ENCODE peak calls at places on chromosomes 7 and 10, in five cellular contexts. E is fibroblast of lung; C is CD8-positive, alpha-beta T cell; V is IMR-90; B is A673. N is an unnamed sample. For H3K4me1 and H3K27me3, the result is how much of the 10 kb centered on the place peaks cover.

GRCh38 chr7:152544971-152545619 is 109.3 kb upstream of the KMT2C start:
- DNase-seq in E (no peak), C (no peak), V (no peak), B (no peak), N (no peak)

GRCh38 chr10:14450041-14450491 is 119.3 kb upstream of the FRMD4A start:
- DNase-seq in E (peak), C (no peak), V (peak), B (no peak), N (no peak)

GRCh38 chr10:108037061-108037460 is 872.6 kb upstream of the SORCS1 start:
- DNase-seq in E (no peak), C (no peak), V (no peak), B (no peak), N (no peak)

GRCh38 chr10:43193496-43194080 is 55.3 kb downstream of the CSGALNACT2 start:
- DNase-seq in E (no peak), C (no peak), V (no peak), B (no peak), N (no peak)

GRCh38 chr7:46150721-46151120 is 229.6 kb upstream of the IGFBP3 start:
- DNase-seq in E (peak), C (no peak), V (no peak), B (no peak), N (no peak)

GRCh38 chr7:55129409-55130078 is 110.7 kb downstream of the EGFR start:
- DNase-seq in E (peak), C (no peak), V (peak), B (no peak), N (peak)

GRCh38 chr7:155785536-155785935 is 26.7 kb downstream of the SHH start:
- DNase-seq in E (peak), C (no peak), V (peak), B (no peak), N (peak)

GRCh38 chr10:69335613-69336012 is 57.3 kb downstream of the HK1 start:
- DNase-seq in E (no peak), C (no peak), V (no peak), B (no peak), N (no peak)

GRCh38 chr10:5810235-5810634 is 3.0 kb downstream of the GDI2 start:
- DNase-seq in E (no peak), C (no peak), V (no peak), B (no peak), N (no peak)

GRCh38 chr7:137915266-137915665 is 68.5 kb upstream of the DGKI start:
- DNase-seq in E (no peak), C (no peak), V (no peak), B (no peak), N (no peak)

GRCh38 chr10:122021421-122021820 is 32.5 kb downstream of the TACC2 start:
- DNase-seq in E (no peak), C (no peak), V (peak), B (no peak), N (peak)

GRCh38 chr10:88794731-88795130 is 7.8 kb upstream of the LIPM start:
- DNase-seq in E (no peak), C (no peak), V (no peak), B (no peak), N (no peak)

GRCh38 chr10:44008270-44008916 is 359.7 kb upstream of the ZNF32 start:
- DNase-seq in E (peak), C (no peak), V (peak), B (no peak), N (peak)

GRCh38 chr10:93386496-93387369 is 95.4 kb downstream of the MYOF start:
- DNase-seq in E (no peak), C (no peak), V (no peak), B (no peak), N (no peak)

GRCh38 chr7:116441534-116441933 is 58.0 kb upstream of the CAV2 start:
- DNase-seq in E (no peak), C (no peak), V (peak), B (peak), N (no peak)

GRCh38 chr10:17227367-17228080 is 517 bp upstream of the VIM start:
- DNase-seq in E (no peak), C (peak), V (peak), B (peak), N (no peak)

GRCh38 chr10:109919224-109919623 is 4.1 kb downstream of the XPNPEP1 start:
- DNase-seq in E (no peak), C (no peak), V (no peak), B (no peak), N (peak)

GRCh38 chr7:31053986-31054385 is 1.9 kb downstream of the ADCYAP1R1 start:
- DNase-seq in E (no peak), C (no peak), V (no peak), B (no peak), N (no peak)

GRCh38 chr7:151599401-151600227 is 79.9 kb upstream of the RHEB start:
- DNase-seq in E (peak), C (no peak), V (peak), B (no peak), N (peak)

GRCh38 chr7:68980011-68980410 is 618.3 kb upstream of the AUTS2 start:
- DNase-seq in E (peak), C (no peak), V (no peak), B (peak), N (no peak)

GRCh38 chr7:131488361-131488760 is 68.1 kb downstream of the PODXL start:
- DNase-seq in E (no peak), C (no peak), V (no peak), B (peak), N (peak)

GRCh38 chr7:112143151-112143550 is 63.0 kb downstream of the DOCK4 start:
- DNase-seq in E (peak), C (no peak), V (peak), B (no peak), N (no peak)

GRCh38 chr10:66717221-66717981 is 208.4 kb upstream of the LRRTM3 start:
- DNase-seq in E (no peak), C (no peak), V (no peak), B (no peak), N (no peak)

GRCh38 chr10:46787321-46787615 is 124.0 kb upstream of the PTPN20 start:
- DNase-seq in E (peak), C (peak), V (peak), B (peak), N (peak)

GRCh38 chr7:81478664-81479063 is 291.2 kb downstream of the HGF start:
- DNase-seq in E (no peak), C (no peak), V (peak), B (no peak), N (peak)

GRCh38 chr7:131057015-131057518 is 270.6 kb upstream of the MKLN1 start:
- DNase-seq in E (peak), C (no peak), V (peak), B (no peak), N (no peak)

GRCh38 chr10:9635691-9636090 is 1382.0 kb upstream of the CELF2 start:
- DNase-seq in E (peak), C (no peak), V (peak), B (no peak), N (no peak)

GRCh38 chr7:116500071-116500853 is 724 bp downstream of the CAV2 start:
- DNase-seq in E (peak), C (peak), V (peak), B (peak), N (peak)

GRCh38 chr10:79146611-79147130 is 77.9 kb downstream of the ZMIZ1 start:
- DNase-seq in E (no peak), C (no peak), V (peak), B (no peak), N (no peak)

GRCh38 chr7:155069992-155070827 is at the start of gene HTR5A:
- DNase-seq in E (peak), C (peak), V (peak), B (peak), N (peak)

GRCh38 chr7:13984831-13985685 is 4.4 kb downstream of the ETV1 start:
- DNase-seq in E (no peak), C (no peak), V (no peak), B (no peak), N (no peak)

GRCh38 chr7:116395125-116395791 is 104.3 kb upstream of the CAV2 start:
- DNase-seq in E (peak), C (no peak), V (peak), B (peak), N (peak)

GRCh38 chr10:119199231-119199992 is 8.0 kb upstream of the GRK5 start:
- DNase-seq in E (peak), C (peak), V (peak), B (peak), N (peak)

GRCh38 chr7:47943676-47944474 is 4.4 kb downstream of the PKD1L1 start:
- DNase-seq in E (no peak), C (no peak), V (no peak), B (no peak), N (no peak)

DNA sequence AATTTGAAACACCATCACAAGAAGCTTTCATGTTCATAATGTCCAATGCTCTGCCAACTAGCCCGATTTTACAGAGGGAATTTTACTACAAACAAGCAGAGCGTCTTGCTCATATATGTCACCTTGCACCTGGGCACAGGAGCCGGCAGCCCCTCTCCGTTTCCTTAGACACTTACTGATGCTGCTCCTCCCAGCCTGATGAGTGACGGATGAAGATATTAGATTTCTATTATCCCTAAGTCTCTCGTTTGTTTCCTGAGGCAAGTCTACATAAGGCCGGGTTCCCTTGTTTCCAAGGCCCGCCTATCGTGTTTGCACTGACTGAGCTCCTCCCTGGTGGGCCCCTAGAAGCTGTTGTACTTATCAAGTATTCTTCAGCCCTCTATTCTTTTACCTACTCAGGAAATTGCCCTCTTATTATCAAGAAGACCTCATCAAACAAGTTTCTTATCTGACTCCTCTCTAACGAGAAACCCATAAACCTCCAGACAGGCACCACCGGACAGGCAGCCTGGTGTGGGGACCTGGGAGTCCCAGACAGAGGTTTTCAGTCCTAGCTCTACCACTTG is 18.5 kb downstream of the SH3PXD2A start:
- DNase-seq in E (no peak), C (no peak), V (no peak), B (no peak), N (no peak)
- H3K4me1 ChIP-seq in E (under half), C (under half), V (under half), B (half or more), N (under half)

GRCh38 chr7:142332421-142332820 is 74.6 kb upstream of the PRSS58 start:
- DNase-seq in E (no peak), C (no peak), V (no peak), B (no peak), N (no peak)

GRCh38 chr7:142334806-142335205 is 76.9 kb upstream of the PRSS58 start:
- DNase-seq in E (no peak), C (no peak), V (no peak), B (no peak), N (no peak)

GRCh38 chr7:142334236-142334635 is 76.4 kb upstream of the PRSS58 start:
- DNase-seq in E (no peak), C (no peak), V (no peak), B (no peak), N (no peak)

GRCh38 chr7:142338633-142339501 is 81.0 kb upstream of the PRSS58 start:
- DNase-seq in E (no peak), C (no peak), V (peak), B (peak), N (peak)

GRCh38 chr7:142337406-142338001 is 79.6 kb upstream of the PRSS58 start:
- DNase-seq in E (no peak), C (no peak), V (no peak), B (no peak), N (no peak)
- H3K27me3 ChIP-seq in E (under half), C (under half), V (under half), B (under half), N (half or more)

GRCh38 chr10:95441547-95441923 is 119.6 kb downstream of the SORBS1 start:
- DNase-seq in E (no peak), C (no peak), V (no peak), B (no peak), N (no peak)

GRCh38 chr10:95445223-95445836 is 115.8 kb downstream of the SORBS1 start:
- DNase-seq in E (peak), C (no peak), V (peak), B (no peak), N (peak)

GRCh38 chr10:95444792-95445191 is 116.4 kb downstream of the SORBS1 start:
- DNase-seq in E (no peak), C (no peak), V (no peak), B (no peak), N (no peak)

GRCh38 chr10:95442341-95442740 is 118.8 kb downstream of the SORBS1 start:
- DNase-seq in E (no peak), C (no peak), V (no peak), B (no peak), N (no peak)

GRCh38 chr10:95443636-95444035 is 117.5 kb downstream of the SORBS1 start:
- DNase-seq in E (no peak), C (no peak), V (no peak), B (no peak), N (no peak)
- H3K4me1 ChIP-seq in E (under half), C (under half), V (under half), B (under half), N (under half)

DNA sequence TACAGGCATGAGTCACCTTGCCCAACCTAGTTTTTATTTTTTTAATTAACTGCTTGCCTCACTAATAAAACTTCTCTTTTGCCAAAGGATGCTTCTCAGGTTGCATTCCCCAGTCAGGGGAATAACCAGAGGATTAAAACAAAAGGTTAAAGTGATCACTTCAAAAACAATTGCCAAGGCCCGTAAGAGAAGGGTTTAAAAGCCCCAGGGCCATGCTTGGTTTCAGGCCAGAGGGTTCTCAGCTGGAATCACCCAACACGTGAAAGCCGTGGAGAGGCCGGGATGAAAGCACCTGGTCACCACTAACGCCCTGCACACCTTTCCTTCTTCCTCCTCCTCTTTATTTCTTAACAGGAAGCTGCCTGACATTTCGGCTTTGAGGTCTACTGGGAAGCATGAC is 587.5 kb downstream of the PTPRN2 start:
- DNase-seq in E (no peak), C (no peak), V (no peak), B (no peak), N (peak)
- H3K27me3 ChIP-seq in E (under half), C (under half), V (under half), B (under half), N (under half)

DNA sequence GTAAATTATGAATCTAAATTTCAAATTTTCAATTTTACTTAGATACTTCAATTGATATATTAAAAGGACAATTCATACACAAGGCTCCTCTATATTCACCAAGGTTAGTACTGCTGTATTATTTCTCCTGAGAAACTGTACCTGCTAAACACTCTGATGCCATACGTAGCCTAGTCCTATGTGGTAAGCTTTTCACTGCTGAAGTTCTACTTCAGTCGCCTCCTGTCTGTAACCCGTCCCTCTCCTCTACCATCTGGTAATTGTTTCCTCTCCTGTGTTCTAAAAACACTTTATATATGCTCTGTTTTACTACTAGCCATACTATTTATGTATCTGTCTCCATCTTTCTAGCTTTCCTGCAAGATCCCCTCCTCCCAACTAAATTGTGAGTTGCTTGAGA is 20.2 kb downstream of the PDZD8 start:
- DNase-seq in E (no peak), C (no peak), V (no peak), B (no peak), N (no peak)
- H3K4me1 ChIP-seq in E (under half), C (under half), V (under half), B (under half), N (under half)

GRCh38 chr7:129778770-129779601 is 167.5 kb downstream of the NRF1 start:
- DNase-seq in E (no peak), C (no peak), V (no peak), B (peak), N (peak)

GRCh38 chr7:129779602-129780256 is 168.2 kb downstream of the NRF1 start:
- DNase-seq in E (no peak), C (no peak), V (no peak), B (peak), N (peak)

GRCh38 chr7:129781128-129781855 is 169.8 kb downstream of the NRF1 start:
- DNase-seq in E (no peak), C (no peak), V (no peak), B (peak), N (no peak)

GRCh38 chr7:129781856-129782256 is 170.3 kb downstream of the NRF1 start:
- DNase-seq in E (no peak), C (no peak), V (no peak), B (no peak), N (no peak)

DNA sequence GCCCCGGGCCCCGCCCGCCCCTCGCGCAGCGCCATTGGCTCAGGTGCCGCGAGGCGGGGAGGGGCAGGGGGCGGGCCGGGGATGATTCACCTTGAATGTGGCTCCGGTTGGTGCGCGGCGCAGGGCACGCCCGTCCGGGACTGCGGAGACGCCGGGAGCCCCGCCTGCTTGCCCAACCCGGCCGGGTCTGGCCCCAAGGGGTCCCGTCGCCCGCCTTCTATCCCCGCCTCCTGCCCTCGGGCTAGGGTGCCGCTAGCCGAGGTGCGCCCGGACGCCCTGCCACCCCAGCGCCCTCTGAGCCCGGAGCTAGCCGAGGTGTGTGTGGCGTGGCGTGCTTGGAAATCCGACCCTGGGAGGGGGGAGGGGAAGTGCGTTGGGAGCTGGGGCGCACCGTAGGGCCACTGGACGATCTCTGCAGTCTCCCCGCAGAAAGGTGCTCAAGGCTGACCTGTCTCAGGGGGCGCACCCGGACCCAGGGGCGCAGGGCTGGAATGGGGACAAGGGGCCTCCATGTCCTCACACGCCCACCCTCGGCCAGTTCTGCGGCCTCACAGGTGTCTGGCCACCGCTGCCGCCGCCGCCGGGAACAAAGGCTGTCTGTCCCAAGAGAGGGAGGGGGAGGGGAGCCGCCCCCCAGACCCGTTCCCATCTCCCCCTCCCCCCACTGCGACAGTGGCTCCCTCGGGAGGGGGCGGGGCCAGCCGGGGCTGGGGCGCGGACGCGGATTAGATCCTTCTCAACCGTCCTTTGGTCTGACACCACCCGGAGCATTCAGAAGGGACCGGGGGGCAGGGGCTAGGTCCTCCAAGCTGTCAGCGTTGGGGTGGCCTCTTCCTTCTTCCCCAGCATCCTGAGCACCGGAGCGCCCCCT is 169.0 kb downstream of the NRF1 start:
- DNase-seq in E (no peak), C (peak), V (no peak), B (peak), N (peak)
- H3K27me3 ChIP-seq in E (half or more), C (half or more), V (half or more), B (half or more), N (under half)

GRCh38 chr7:2512179-2512644 is 7.4 kb upstream of the LFNG start:
- DNase-seq in E (no peak), C (peak), V (no peak), B (no peak), N (no peak)
- H3K4me1 ChIP-seq in E (under half), C (half or more), V (under half), B (under half), N (under half)

N was measured in PC-3.